ENCODE peak calls at places on chromosomes 7 and 10, in six cellular contexts. R is HTR-8/SVneo, W is M059J, M is fibroblast of mammary gland, C is HuH-7.5, F is fibroblast of the conjunctiva. S is an unnamed sample.

GRCh38 chr7:131538071-131538790 is 18.2 kb downstream of the PODXL start:
- DNase-seq in W (peak), M (no peak), R (peak), C (no peak), F (no peak), S (no peak)

GRCh38 chr7:129160161-129160911 is 15.8 kb downstream of the TSPAN33 start:
- DNase-seq in R (no peak), F (no peak), W (no peak), M (no peak), C (no peak), S (no peak)

GRCh38 chr10:43259981-43260761 is 6.7 kb downstream of the RASGEF1A start:
- DNase-seq in R (no peak), W (peak), C (no peak), F (no peak), M (peak), S (no peak)

GRCh38 chr7:23685770-23686169 is 5.8 kb downstream of the FAM221A start:
- DNase-seq in C (no peak), R (no peak), M (peak), W (peak), F (peak), S (no peak)

GRCh38 chr7:142873871-142874270 is 11.7 kb downstream of the TRPV6 start:
- DNase-seq in R (no peak), M (no peak), F (no peak), W (no peak), C (no peak), S (no peak)

GRCh38 chr7:115087437-115087836 is 165.5 kb downstream of the MDFIC start:
- DNase-seq in W (peak), M (peak), F (peak), R (no peak), C (no peak), S (peak)

GRCh38 chr7:91079491-91079890 is 184.7 kb upstream of the FZD1 start:
- DNase-seq in W (peak), F (no peak), C (no peak), R (no peak), M (peak), S (no peak)

GRCh38 chr10:124725791-124726190 is 18.4 kb downstream of the FAM53B start:
- DNase-seq in F (no peak), R (no peak), C (no peak), M (no peak), W (no peak), S (no peak)

GRCh38 chr7:125279956-125280355 is 350.3 kb upstream of the POT1 start:
- DNase-seq in W (no peak), R (no peak), F (no peak), C (no peak), M (no peak), S (no peak)

GRCh38 chr7:26681819-26682418 is 182.5 kb downstream of the SKAP2 start:
- DNase-seq in R (no peak), F (no peak), W (peak), M (peak), C (no peak), S (no peak)

GRCh38 chr10:89352802-89353201 is 25.0 kb downstream of the IFIT3 start:
- DNase-seq in M (no peak), W (no peak), C (no peak), F (no peak), R (no peak), S (no peak)

GRCh38 chr10:97500297-97500575 is 1.5 kb downstream of the UBTD1 start:
- DNase-seq in W (no peak), C (no peak), R (no peak), M (no peak), F (no peak), S (no peak)

GRCh38 chr7:75866129-75866496 is 12.7 kb upstream of the RHBDD2 start:
- DNase-seq in R (no peak), F (no peak), C (no peak), W (peak), M (peak), S (no peak)

GRCh38 chr7:55366461-55367138 is 1.5 kb downstream of the LANCL2 start:
- DNase-seq in R (no peak), C (no peak), F (no peak), M (no peak), W (peak), S (no peak)

GRCh38 chr7:32102432-32102851 is 32.2 kb upstream of the PDE1C start:
- DNase-seq in C (no peak), M (no peak), F (no peak), R (no peak), W (peak), S (no peak)

GRCh38 chr10:92492748-92493240 is 81.1 kb downstream of the IDE start:
- DNase-seq in M (no peak), F (no peak), R (no peak), W (no peak), C (no peak), S (no peak)

GRCh38 chr7:93758621-93759020 is 131.9 kb downstream of the TFPI2 start:
- DNase-seq in W (no peak), C (no peak), F (no peak), M (no peak), R (no peak), S (no peak)

GRCh38 chr7:131035088-131035770 is 292.4 kb upstream of the MKLN1 start:
- DNase-seq in R (no peak), M (no peak), C (no peak), W (no peak), F (no peak), S (no peak)

GRCh38 chr10:91596821-91597396 is 36.0 kb downstream of the PPP1R3C start:
- DNase-seq in R (no peak), F (peak), W (peak), C (no peak), M (peak), S (no peak)

GRCh38 chr7:78018541-78019456 is 220.2 kb downstream of the PHTF2 start:
- DNase-seq in R (no peak), W (peak), C (peak), M (peak), F (peak), S (no peak)

GRCh38 chr7:134365341-134366054 is 48.8 kb upstream of the SLC35B4 start:
- DNase-seq in F (peak), M (peak), W (peak), R (no peak), C (no peak), S (no peak)

GRCh38 chr10:34430685-34431084 is 384.4 kb downstream of the PARD3 start:
- DNase-seq in R (no peak), C (no peak), F (no peak), W (no peak), M (no peak), S (no peak)

GRCh38 chr7:66930341-66930740 is 9.3 kb downstream of the TMEM248 start:
- DNase-seq in F (no peak), C (no peak), R (peak), W (peak), M (peak), S (no peak)

GRCh38 chr7:155190608-155191536 is 106.8 kb upstream of the INSIG1 start:
- DNase-seq in M (no peak), F (no peak), W (no peak), R (peak), C (peak), S (no peak)

GRCh38 chr7:92904292-92905131 is 68.1 kb upstream of the CDK6 start:
- DNase-seq in W (peak), F (peak), C (no peak), M (peak), R (peak), S (peak)

GRCh38 chr7:47145982-47146381 is 435.9 kb downstream of the TNS3 start:
- DNase-seq in F (no peak), R (no peak), C (no peak), W (no peak), M (no peak), S (no peak)

GRCh38 chr10:122054046-122055025 is 65.4 kb downstream of the TACC2 start:
- DNase-seq in R (peak), M (peak), W (peak), F (peak), C (peak), S (no peak)

GRCh38 chr7:73437091-73437490 is 3.5 kb downstream of the FZD9 start:
- DNase-seq in R (no peak), C (no peak), W (no peak), M (no peak), F (no peak), S (no peak)

GRCh38 chr10:3365630-3366029 is 193.0 kb upstream of the PITRM1 start:
- DNase-seq in M (no peak), C (peak), F (no peak), W (no peak), R (no peak), S (no peak)

GRCh38 chr7:3722396-3722846 is 421.4 kb downstream of the SDK1 start:
- DNase-seq in W (no peak), M (no peak), C (no peak), R (no peak), F (peak), S (no peak)

GRCh38 chr7:142611566-142612250 is 137.6 kb upstream of the PRSS1 start:
- DNase-seq in F (no peak), M (peak), C (no peak), W (no peak), R (no peak), S (no peak)

GRCh38 chr10:70775679-70776454 is 9.3 kb downstream of the TBATA start:
- DNase-seq in W (no peak), R (no peak), C (no peak), M (no peak), F (no peak), S (no peak)

GRCh38 chr10:7301039-7301768 is 109.6 kb downstream of the SFMBT2 start:
- DNase-seq in M (no peak), R (no peak), W (no peak), F (no peak), C (peak), S (no peak)

GRCh38 chr7:98049034-98049433 is 57.6 kb upstream of the LMTK2 start:
- DNase-seq in C (no peak), R (no peak), W (peak), F (no peak), M (no peak), S (no peak)

GRCh38 chr10:100504101-100504500 is 15.6 kb downstream of the SEC31B start:
- DNase-seq in M (peak), F (peak), R (no peak), C (no peak), W (no peak), S (peak)

GRCh38 chr10:75283150-75284096 is 47.7 kb upstream of the COMTD1 start:
- DNase-seq in W (peak), C (no peak), R (peak), F (no peak), M (peak), S (no peak)

GRCh38 chr10:10320981-10321380 is 696.7 kb upstream of the CELF2 start:
- DNase-seq in W (no peak), M (peak), R (no peak), C (no peak), F (peak), S (no peak)

GRCh38 chr10:7383442-7383841 is 27.4 kb downstream of the SFMBT2 start:
- DNase-seq in F (no peak), R (no peak), C (no peak), M (no peak), W (no peak), S (no peak)

GRCh38 chr10:2964632-2965296 is 102.6 kb upstream of the PFKP start:
- DNase-seq in C (no peak), F (no peak), R (no peak), W (no peak), M (no peak), S (no peak)